ENCODE peak calls at places on chromosomes 4 and X, in five cellular contexts. One of them, this sample, is unnamed.
A peak's percentile ranks its signal among the peaks of the same experiment; 100 is the strongest.

GRCh38 chrX:46803140-46803539 is 33.7 kb upstream of the RP2 start:
- DNase-seq in pulmonary artery endothelial cell: no peak
- DNase-seq in naive thymus-derived CD8-positive, alpha-beta T cell: no peak
- DNase-seq in stimulated activated CD8-positive, alpha-beta memory T cell treated with anti-CD3 and anti-CD28 coated beads, Interleukin-7, amount 100 ng/mL, for 24 hours: no peak
- DNase-seq in activated naive CD4-positive, alpha-beta T cell treated with anti-CD3 and anti-CD28 coated beads for 36 hours: no peak
- DNase-seq in this sample: no peak

GRCh38 chr4:105440890-105441289 is 33.0 kb downstream of the PPA2 start:
- DNase-seq in naive thymus-derived CD8-positive, alpha-beta T cell: no peak
- DNase-seq in activated naive CD4-positive, alpha-beta T cell treated with anti-CD3 and anti-CD28 coated beads for 36 hours: no peak
- DNase-seq in pulmonary artery endothelial cell: no peak
- DNase-seq in stimulated activated CD8-positive, alpha-beta memory T cell treated with anti-CD3 and anti-CD28 coated beads, Interleukin-7, amount 100 ng/mL, for 24 hours: no peak
- DNase-seq in this sample: no peak

GRCh38 chrX:42131856-42132255 is 208.5 kb upstream of the CASK start:
- DNase-seq in pulmonary artery endothelial cell: no peak
- DNase-seq in naive thymus-derived CD8-positive, alpha-beta T cell: no peak
- DNase-seq in stimulated activated CD8-positive, alpha-beta memory T cell treated with anti-CD3 and anti-CD28 coated beads, Interleukin-7, amount 100 ng/mL, for 24 hours: no peak
- DNase-seq in activated naive CD4-positive, alpha-beta T cell treated with anti-CD3 and anti-CD28 coated beads for 36 hours: no peak
- DNase-seq in this sample: no peak

GRCh38 chr4:87657525-87657924 is 7.4 kb downstream of the DMP1 start:
- DNase-seq in pulmonary artery endothelial cell: peak; percentile 89
- DNase-seq in naive thymus-derived CD8-positive, alpha-beta T cell: no peak
- DNase-seq in activated naive CD4-positive, alpha-beta T cell treated with anti-CD3 and anti-CD28 coated beads for 36 hours: no peak
- DNase-seq in stimulated activated CD8-positive, alpha-beta memory T cell treated with anti-CD3 and anti-CD28 coated beads, Interleukin-7, amount 100 ng/mL, for 24 hours: no peak
- DNase-seq in this sample: no peak

GRCh38 chr4:121706595-121707021 is 9.8 kb upstream of the ANXA5 start:
- DNase-seq in stimulated activated CD8-positive, alpha-beta memory T cell treated with anti-CD3 and anti-CD28 coated beads, Interleukin-7, amount 100 ng/mL, for 24 hours: no peak
- DNase-seq in activated naive CD4-positive, alpha-beta T cell treated with anti-CD3 and anti-CD28 coated beads for 36 hours: peak; percentile 57
- DNase-seq in naive thymus-derived CD8-positive, alpha-beta T cell: no peak
- DNase-seq in pulmonary artery endothelial cell: no peak
- DNase-seq in this sample: no peak

GRCh38 chr4:84708406-84709135 is 125.6 kb downstream of the CDS1 start:
- DNase-seq in stimulated activated CD8-positive, alpha-beta memory T cell treated with anti-CD3 and anti-CD28 coated beads, Interleukin-7, amount 100 ng/mL, for 24 hours: no peak
- DNase-seq in pulmonary artery endothelial cell: no peak
- DNase-seq in activated naive CD4-positive, alpha-beta T cell treated with anti-CD3 and anti-CD28 coated beads for 36 hours: no peak
- DNase-seq in naive thymus-derived CD8-positive, alpha-beta T cell: no peak
- DNase-seq in this sample: no peak

GRCh38 chr4:175421506-175421905 is 390.6 kb downstream of the GPM6A start:
- DNase-seq in activated naive CD4-positive, alpha-beta T cell treated with anti-CD3 and anti-CD28 coated beads for 36 hours: no peak
- DNase-seq in stimulated activated CD8-positive, alpha-beta memory T cell treated with anti-CD3 and anti-CD28 coated beads, Interleukin-7, amount 100 ng/mL, for 24 hours: no peak
- DNase-seq in pulmonary artery endothelial cell: no peak
- DNase-seq in naive thymus-derived CD8-positive, alpha-beta T cell: no peak
- DNase-seq in this sample: no peak

GRCh38 chr4:73018595-73018994 is 50.9 kb downstream of the COX18 start:
- DNase-seq in activated naive CD4-positive, alpha-beta T cell treated with anti-CD3 and anti-CD28 coated beads for 36 hours: no peak
- DNase-seq in naive thymus-derived CD8-positive, alpha-beta T cell: no peak
- DNase-seq in stimulated activated CD8-positive, alpha-beta memory T cell treated with anti-CD3 and anti-CD28 coated beads, Interleukin-7, amount 100 ng/mL, for 24 hours: no peak
- DNase-seq in pulmonary artery endothelial cell: no peak
- DNase-seq in this sample: no peak

GRCh38 chr4:78766650-78767049 is 9.5 kb upstream of the BMP2K start:
- DNase-seq in naive thymus-derived CD8-positive, alpha-beta T cell: no peak
- DNase-seq in activated naive CD4-positive, alpha-beta T cell treated with anti-CD3 and anti-CD28 coated beads for 36 hours: no peak
- DNase-seq in pulmonary artery endothelial cell: no peak
- DNase-seq in stimulated activated CD8-positive, alpha-beta memory T cell treated with anti-CD3 and anti-CD28 coated beads, Interleukin-7, amount 100 ng/mL, for 24 hours: no peak
- DNase-seq in this sample: no peak

This sample was measured in effector CD4-positive, alpha-beta T cell.